ENCODE peak calls at places on chromosomes 12 and 14, in seven cellular contexts. D, O, N, I, J, L and W are unnamed samples.

GRCh38 chr14:77638738-77639137 is 22.3 kb upstream of the SPTLC2 start:
- DNase-seq in I (no peak), J (no peak), D (peak), L (no peak), O (no peak), N (no peak), W (peak)

GRCh38 chr12:116159175-116159574 is 118.3 kb downstream of the MED13L start:
- DNase-seq in D (peak), N (no peak), L (no peak), I (no peak), O (no peak), J (no peak), W (peak)

GRCh38 chr12:11684393-11684792 is 34.9 kb downstream of the ETV6 start:
- DNase-seq in L (no peak), J (no peak), O (no peak), N (no peak), I (no peak), D (no peak), W (no peak)

GRCh38 chr14:70754989-70755388 is 54.3 kb downstream of the MAP3K9 start:
- DNase-seq in N (no peak), L (no peak), D (no peak), I (peak), J (no peak), O (no peak), W (peak)

GRCh38 chr12:86801439-86801838 is 545.2 kb upstream of the MGAT4C start:
- DNase-seq in J (no peak), O (no peak), I (no peak), L (no peak), D (no peak), N (no peak), W (no peak)

GRCh38 chr12:3445127-3445978 is 45.6 kb upstream of the PRMT8 start:
- DNase-seq in J (no peak), I (no peak), L (no peak), D (no peak), O (no peak), N (no peak), W (no peak)

GRCh38 chr12:64120568-64120967 is 101.5 kb downstream of the KICS2 start:
- DNase-seq in N (no peak), D (no peak), O (no peak), J (no peak), L (no peak), I (no peak), W (no peak)

GRCh38 chr12:71972441-71973074 is 33.9 kb downstream of the TPH2 start:
- DNase-seq in N (no peak), O (no peak), J (no peak), I (no peak), D (peak), L (no peak), W (no peak)

GRCh38 chr12:31736472-31736871 is 7.7 kb upstream of the AMN1 start:
- DNase-seq in N (no peak), L (no peak), I (no peak), J (no peak), O (no peak), D (peak), W (peak)

GRCh38 chr12:32828120-32828519 is 68.5 kb downstream of the PKP2 start:
- DNase-seq in L (no peak), I (no peak), D (no peak), O (no peak), J (no peak), N (no peak), W (no peak)

GRCh38 chr12:58980768-58981167 is 60.5 kb upstream of the LRIG3 start:
- DNase-seq in I (no peak), J (no peak), L (no peak), D (no peak), N (no peak), O (no peak), W (no peak)

GRCh38 chr12:4172999-4173398 is 100.6 kb upstream of the CCND2 start:
- DNase-seq in L (no peak), O (no peak), J (no peak), N (no peak), I (no peak), D (peak), W (no peak)

GRCh38 chr12:89525824-89526770 is at the start of gene POC1B:
- DNase-seq in D (peak), I (peak), N (peak), O (peak), J (peak), L (peak), W (peak)

GRCh38 chr12:53056901-53057300 is 7.0 kb downstream of the TNS2 start:
- DNase-seq in J (no peak), O (no peak), D (no peak), N (no peak), L (no peak), I (no peak), W (no peak)

GRCh38 chr12:12719496-12719895 is 2.3 kb downstream of the CDKN1B start:
- DNase-seq in O (no peak), J (no peak), L (no peak), I (no peak), N (no peak), D (no peak), W (no peak)

GRCh38 chr12:85825751-85826150 is 10.5 kb downstream of the RASSF9 start:
- DNase-seq in O (no peak), J (no peak), L (no peak), D (no peak), I (no peak), N (no peak), W (no peak)

GRCh38 chr14:58752782-58753181 is 115.0 kb downstream of the DACT1 start:
- DNase-seq in L (peak), D (no peak), N (peak), J (peak), I (peak), O (peak), W (peak)

GRCh38 chr14:74505831-74506230 is 12.3 kb downstream of the ISCA2 start:
- DNase-seq in J (peak), O (no peak), L (no peak), I (no peak), N (no peak), D (no peak), W (no peak)

GRCh38 chr12:99706736-99707473 is 59.4 kb downstream of the GARIN6 start:
- DNase-seq in D (no peak), O (no peak), I (no peak), J (no peak), L (no peak), N (no peak), W (no peak)

GRCh38 chr12:121202407-121203355 is 7.2 kb upstream of the P2RX4 start:
- DNase-seq in N (no peak), D (no peak), I (no peak), J (no peak), L (no peak), O (no peak), W (no peak)

GRCh38 chr12:127509066-127509778 is 757.7 kb upstream of the TMEM132C start:
- DNase-seq in L (no peak), J (no peak), O (no peak), I (no peak), N (no peak), D (no peak), W (no peak)

GRCh38 chr12:117518594-117519270 is 157.3 kb upstream of the NOS1 start:
- DNase-seq in D (peak), I (peak), O (no peak), N (peak), J (no peak), L (peak), W (no peak)

GRCh38 chr12:112998997-112999767 is 20.9 kb downstream of the OAS2 start:
- DNase-seq in N (no peak), L (no peak), J (no peak), I (no peak), O (no peak), D (no peak), W (no peak)

GRCh38 chr14:71113376-71113775 is 206.1 kb downstream of the PCNX1 start:
- DNase-seq in L (no peak), D (no peak), O (no peak), J (no peak), N (no peak), I (no peak), W (no peak)

GRCh38 chr12:54571857-54572195 is 16.6 kb downstream of the PPP1R1A start:
- DNase-seq in O (no peak), L (no peak), I (no peak), J (no peak), N (no peak), D (no peak), W (no peak)

GRCh38 chr12:76636141-76636692 is 76.6 kb upstream of the OSBPL8 start:
- DNase-seq in L (no peak), I (no peak), O (no peak), N (no peak), J (no peak), D (no peak), W (no peak)

GRCh38 chr12:101876861-101877815 is at the start of gene DRAM1:
- DNase-seq in D (peak), J (peak), L (peak), N (peak), I (peak), O (peak), W (peak)

GRCh38 chr14:61190341-61190740 is 90.8 kb downstream of the TMEM30B start:
- DNase-seq in D (no peak), N (no peak), O (no peak), J (no peak), I (no peak), L (no peak), W (no peak)

GRCh38 chr14:61188196-61188595 is 92.9 kb downstream of the TMEM30B start:
- DNase-seq in N (peak), I (no peak), J (peak), O (no peak), D (no peak), L (no peak), W (no peak)

GRCh38 chr14:61186793-61187641 is 94.1 kb downstream of the TMEM30B start:
- DNase-seq in D (no peak), I (no peak), L (no peak), J (no peak), O (no peak), N (no peak), W (peak)

GRCh38 chr14:61187642-61187905 is 93.6 kb downstream of the TMEM30B start:
- DNase-seq in J (no peak), D (no peak), N (no peak), L (no peak), I (no peak), O (no peak), W (no peak)

DNA sequence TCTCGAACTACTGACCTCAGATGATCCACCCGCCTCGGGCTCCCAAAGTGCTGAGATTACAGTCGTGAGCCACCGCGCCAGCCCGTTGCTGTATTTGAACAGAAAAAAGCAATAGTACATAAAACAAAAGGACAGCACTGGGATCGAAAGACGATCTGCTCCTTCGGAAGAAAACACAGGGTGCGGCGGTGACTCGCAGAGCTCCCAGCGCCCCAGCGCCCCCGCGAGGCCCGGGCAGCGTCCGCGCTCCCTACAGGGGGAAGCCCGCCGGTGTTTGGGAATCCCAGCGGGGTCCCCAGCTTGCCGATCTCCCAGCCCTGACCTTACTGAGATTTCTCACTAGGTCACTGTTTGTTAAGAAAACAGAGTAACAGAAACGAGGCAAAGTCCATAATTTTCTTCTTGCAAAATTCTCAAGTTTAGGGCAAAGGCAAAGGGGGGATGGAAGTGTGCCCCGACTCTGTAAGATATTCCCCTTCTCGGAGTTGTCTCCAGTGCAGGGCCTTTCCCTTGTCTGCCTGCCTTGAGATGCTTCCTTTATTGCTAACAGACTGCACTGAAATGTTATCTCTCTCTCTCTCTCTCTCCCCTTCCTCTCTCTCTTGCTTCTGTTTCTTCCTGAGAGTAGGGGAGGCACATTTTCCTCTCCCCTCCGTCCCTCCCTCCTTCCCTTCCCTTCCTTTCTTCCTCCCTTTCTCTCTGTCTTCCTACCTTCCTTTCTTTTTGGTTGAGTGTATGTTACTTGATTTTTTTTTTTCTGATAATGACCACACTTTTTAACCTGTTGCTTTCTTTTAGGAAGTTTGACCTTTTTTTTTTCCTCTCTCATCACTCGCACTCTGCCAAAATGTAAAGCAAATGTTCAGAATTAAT is 92.0 kb downstream of the TMEM30B start:
- DNase-seq in N (peak), I (peak), O (no peak), J (peak), L (peak), D (peak), W (peak)
- TF ChIP-seq CTCF in N (peak), I (no peak), O (peak), J (peak), L (peak), D (peak), W (peak)

DNA sequence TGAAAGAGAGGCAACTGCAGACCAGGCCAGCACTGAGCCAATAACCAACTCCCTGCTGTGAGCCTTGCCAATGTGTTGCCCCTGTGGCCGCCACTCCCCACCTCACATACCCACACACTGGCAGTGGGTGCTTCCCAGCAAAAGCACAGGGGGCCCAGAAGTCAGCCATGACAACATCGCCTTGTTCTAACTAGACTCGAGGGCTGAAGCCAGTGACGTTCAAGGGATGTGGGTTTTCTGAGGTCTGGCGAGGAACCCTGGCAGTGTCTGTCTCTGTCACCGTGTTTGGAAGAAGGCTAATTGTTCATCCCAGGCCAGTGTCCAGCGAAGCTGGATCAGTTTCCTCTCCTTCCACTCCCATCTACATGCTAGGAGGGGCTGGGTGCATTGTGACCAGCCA is 311.8 kb upstream of the AMIGO2 start:
- DNase-seq in J (no peak), I (no peak), N (no peak), D (no peak), L (no peak), O (no peak), W (no peak)
- H3K4me3 ChIP-seq in J (no peak), I (no peak), N (no peak), D (no peak), L (no peak), O (no peak), W (no peak)

GRCh38 chr14:37622231-37622923 is 26.9 kb downstream of the TTC6 start:
- DNase-seq in N (no peak), D (peak), O (no peak), I (no peak), L (no peak), J (no peak), W (peak)
- H3K27ac ChIP-seq in N (no peak), D (no peak), O (no peak), I (no peak), L (no peak), J (no peak), W (no peak)

DNA sequence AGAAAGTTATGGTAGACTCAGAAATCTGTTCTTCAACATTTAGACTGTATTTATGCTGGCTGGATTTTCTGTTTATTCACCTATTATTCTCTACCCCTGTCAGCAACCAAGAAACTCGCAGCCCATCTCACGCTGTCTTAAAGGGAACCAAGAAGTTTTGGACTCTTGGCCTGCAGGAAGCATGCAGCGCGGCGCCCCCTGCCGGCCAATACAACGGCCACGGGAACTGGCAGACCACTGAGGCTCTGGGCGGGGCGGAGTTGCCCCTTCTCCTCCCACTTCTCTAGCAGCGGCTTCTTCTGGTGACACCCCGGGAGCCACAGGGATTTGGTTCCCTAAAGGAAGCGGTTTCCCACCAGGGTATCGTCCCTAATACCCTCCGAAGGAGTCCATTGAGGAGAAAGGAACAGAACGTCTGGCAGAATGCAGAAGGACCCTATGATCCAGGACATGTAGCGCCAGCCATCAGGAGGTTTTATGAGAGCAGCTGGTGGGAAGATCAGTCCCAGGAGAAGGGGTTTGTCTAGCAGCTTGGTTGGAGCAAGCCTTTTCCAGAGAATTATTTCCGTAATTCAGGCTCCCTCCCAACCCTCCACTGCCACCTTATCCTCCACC is 21.0 kb upstream of the RNASE2 start:
- DNase-seq in L (no peak), I (no peak), N (peak), J (no peak), O (no peak), D (peak), W (peak)
- TF ChIP-seq CTCF in L (no peak), I (no peak), N (peak), J (no peak), O (peak), D (peak), W (peak)

DNA sequence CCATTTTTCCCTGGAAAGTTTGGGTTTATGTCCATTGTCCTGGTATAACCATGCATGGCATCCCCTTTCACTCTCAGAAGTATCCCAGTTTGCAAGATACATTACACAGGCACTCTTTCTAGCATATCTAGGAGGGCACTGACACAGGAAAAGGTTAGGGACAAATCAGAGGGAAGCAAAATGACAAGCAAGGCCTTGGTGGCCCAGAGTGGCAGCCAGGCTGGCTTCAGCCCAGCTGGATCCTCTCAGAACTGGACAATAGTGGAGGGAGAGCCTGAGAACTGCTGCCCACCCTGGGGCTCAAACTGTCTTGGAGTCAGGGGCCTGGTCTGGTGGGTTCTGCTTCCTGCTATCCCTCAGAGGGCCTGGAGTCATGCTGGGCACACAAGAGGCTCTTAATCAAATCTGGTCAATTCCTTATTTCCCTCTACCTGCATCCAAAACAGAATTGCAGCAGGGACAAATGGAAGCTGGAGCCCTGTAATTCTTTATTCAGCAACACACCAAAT is 2.6 kb downstream of the VDR start:
- DNase-seq in L (no peak), J (no peak), O (no peak), N (no peak), I (no peak), D (no peak), W (no peak)
- H3K4me3 ChIP-seq in L (peak), J (no peak), O (no peak), N (no peak), I (no peak), D (no peak), W (no peak)

DNA sequence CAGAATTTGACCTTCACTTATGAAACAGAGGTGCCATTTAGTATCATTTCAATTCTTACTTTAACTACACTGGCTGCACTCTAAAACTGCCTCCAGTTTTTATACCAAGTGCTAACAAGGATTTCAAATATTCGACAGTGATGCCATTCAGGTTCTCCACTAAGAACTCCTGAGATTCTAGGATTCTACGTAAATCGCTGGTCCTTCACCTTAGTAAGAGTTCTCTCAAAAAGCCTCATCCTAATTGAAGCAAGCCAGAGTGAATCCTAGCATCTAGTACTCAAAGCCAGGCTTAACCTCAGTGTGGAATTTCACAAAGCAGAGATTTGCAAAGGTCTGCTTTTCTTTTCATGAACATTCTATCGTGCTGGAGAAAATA is 3.5 kb downstream of the SLC38A2 start:
- DNase-seq in N (no peak), O (no peak), I (no peak), J (no peak), L (no peak), D (no peak), W (no peak)
- H3K27ac ChIP-seq in N (peak), O (peak), I (no peak), J (peak), L (no peak), D (peak), W (peak)

DNA sequence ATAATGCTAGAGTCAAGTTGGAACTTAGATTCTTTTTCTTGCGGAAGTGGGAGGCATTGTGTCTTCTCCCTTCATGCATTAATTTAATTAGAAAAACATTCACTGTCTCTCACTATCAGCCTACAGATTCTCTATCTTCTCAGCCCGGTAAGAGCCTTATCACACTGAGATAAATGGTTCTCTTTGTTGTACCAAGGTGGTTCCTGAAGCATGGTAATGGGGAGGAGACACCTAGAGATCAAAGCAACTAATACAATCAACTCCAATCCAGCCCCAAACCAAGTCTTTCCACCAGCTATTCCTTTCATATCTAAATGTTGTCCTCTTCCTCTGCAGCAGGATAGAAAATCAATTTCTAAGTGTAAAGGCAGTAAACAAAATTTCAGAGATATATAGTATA is 210.8 kb downstream of the DAD1 start:
- DNase-seq in D (no peak), J (no peak), I (no peak), N (no peak), O (no peak), L (no peak), W (no peak)
- TF ChIP-seq CTCF in D (no peak), J (no peak), I (no peak), N (no peak), O (no peak), L (no peak), W (no peak)